ENCODE peak calls at places on chromosomes 4 and X, in nine cellular contexts. F, B, U, N, Z, D, E, R and G are unnamed samples.

GRCh38 chrX:112081781-112082482 is 644 bp downstream of the TRPC5 start:
- DNase-seq in B (no peak), Z (no peak), F (no peak), U (no peak), R (no peak), D (no peak), N (peak; percentile 60), E (no peak), G (no peak)

GRCh38 chrX:13598877-13599276 is 29.5 kb downstream of the EGFL6 start:
- DNase-seq in N (peak; percentile 28), D (peak; percentile 5), B (no peak), Z (no peak), F (no peak), U (peak; percentile 1), E (peak; percentile 9), R (no peak), G (no peak)

GRCh38 chr4:176339936-176340761 is 20.4 kb downstream of the SPCS3 start:
- DNase-seq in U (peak; percentile 32), D (no peak), Z (no peak), E (no peak), F (no peak), R (no peak), N (no peak), B (no peak), G (no peak)

GRCh38 chr4:174278467-174278866 is 5.0 kb downstream of the FBXO8 start:
- DNase-seq in R (no peak), D (no peak), Z (no peak), B (no peak), U (no peak), F (no peak), N (no peak), E (no peak), G (no peak)

GRCh38 chrX:13669246-13669689 is 16.3 kb downstream of the TCEANC start:
- DNase-seq in B (peak; percentile 90), D (peak; percentile 28), Z (no peak), F (peak; percentile 82), R (peak; percentile 82), E (peak; percentile 49), N (no peak), U (peak; percentile 53), G (peak; percentile 84)

GRCh38 chr4:145625677-145626622 is 6.8 kb downstream of the MMAA start:
- DNase-seq in D (no peak), N (no peak), E (no peak), F (no peak), R (no peak), Z (no peak), U (no peak), B (no peak), G (no peak)

GRCh38 chrX:23333842-23334535 is 660 bp upstream of the PTCHD1 start:
- DNase-seq in B (no peak), Z (no peak), D (no peak), E (no peak), N (peak; percentile 63), F (peak; percentile 71), U (no peak), R (peak; percentile 17), G (no peak)

GRCh38 chrX:126557151-126557550 is 4.5 kb upstream of the DCAF12L1 start:
- DNase-seq in Z (no peak), F (no peak), R (no peak), B (no peak), N (no peak), E (no peak), D (no peak), U (peak; percentile 69), G (no peak)

GRCh38 chrX:42533761-42534160 is 244.2 kb downstream of the PPP1R2C start:
- DNase-seq in U (no peak), B (no peak), D (no peak), R (no peak), E (no peak), Z (no peak), F (no peak), N (no peak), G (no peak)

GRCh38 chr4:118758293-118758692 is 73.1 kb downstream of the METTL14 start:
- DNase-seq in N (no peak), F (no peak), E (no peak), D (no peak), B (no peak), Z (no peak), R (no peak), U (no peak), G (no peak)

GRCh38 chr4:164081371-164081770 is 586.9 kb downstream of the TMA16 start:
- DNase-seq in N (peak; percentile 19), E (no peak), Z (no peak), D (no peak), B (no peak), R (no peak), F (no peak), U (no peak), G (no peak)

GRCh38 chr4:74266081-74266480 is 42.2 kb upstream of the EPGN start:
- DNase-seq in E (no peak), B (no peak), Z (no peak), U (no peak), F (no peak), D (no peak), N (no peak), R (no peak), G (no peak)

GRCh38 chrX:136941396-136942337 is 61.1 kb upstream of the RBMX start:
- DNase-seq in B (no peak), D (no peak), F (no peak), R (no peak), N (no peak), Z (no peak), U (no peak), E (no peak), G (no peak)

GRCh38 chr4:26141101-26141830 is 179.5 kb upstream of the RBPJ start:
- DNase-seq in E (no peak), R (no peak), F (no peak), Z (no peak), U (no peak), N (no peak), B (no peak), D (no peak), G (no peak)

GRCh38 chrX:74321191-74321590 is 17.2 kb downstream of the ZCCHC13 start:
- DNase-seq in R (no peak), E (no peak), F (no peak), N (no peak), B (no peak), D (no peak), U (no peak), Z (no peak), G (no peak)

GRCh38 chr4:84189138-84189537 is 310.0 kb downstream of the NKX6-1 start:
- DNase-seq in E (no peak), U (no peak), F (no peak), D (no peak), Z (no peak), N (no peak), B (no peak), R (no peak), G (no peak)

GRCh38 chr4:94410678-94411206 is 41.0 kb upstream of the PDLIM5 start:
- DNase-seq in D (no peak), F (peak; percentile 91), B (no peak), E (no peak), Z (no peak), R (peak; percentile 10), N (no peak), U (no peak), G (no peak)

GRCh38 chr4:7435411-7436095 is 823 bp upstream of the PSAPL1 start:
- DNase-seq in E (no peak), D (no peak), F (no peak), Z (no peak), B (no peak), N (no peak), U (no peak), R (no peak), G (peak; percentile 42)

GRCh38 chrX:38327007-38327774 is at the start of gene RPGR:
- DNase-seq in D (peak; percentile 95), U (peak; percentile 93), F (peak; percentile 97), Z (peak; percentile 94), B (peak; percentile 79), E (peak; percentile 91), N (peak; percentile 91), R (peak; percentile 95), G (peak; percentile 93)

GRCh38 chrX:38327775-38328081 is 419 bp upstream of the RPGR start:
- DNase-seq in R (no peak), Z (no peak), U (no peak), D (no peak), E (no peak), F (no peak), B (no peak), N (no peak), G (no peak)

GRCh38 chrX:38320819-38321218 is 6.5 kb downstream of the RPGR start:
- DNase-seq in N (no peak), R (no peak), Z (no peak), B (no peak), F (no peak), U (no peak), D (no peak), E (no peak), G (no peak)

DNA sequence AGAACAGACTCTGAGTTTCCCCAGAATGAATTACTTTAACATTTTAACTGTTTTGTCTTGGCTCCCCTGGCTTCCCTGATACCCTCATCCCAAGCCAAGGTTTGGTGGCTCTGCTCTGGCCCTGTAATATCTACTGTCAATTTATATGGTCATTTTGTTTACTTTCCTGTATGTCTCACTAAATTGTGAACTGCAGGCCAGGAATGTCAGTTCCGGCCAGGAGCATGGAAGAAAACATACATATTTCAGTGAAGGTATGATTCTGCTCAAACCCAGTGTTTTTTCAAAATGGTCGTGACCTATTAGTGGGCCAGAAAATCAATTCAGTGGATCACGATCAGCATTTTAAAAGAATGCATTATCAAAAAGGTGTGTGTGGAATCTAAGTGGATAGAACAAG is 1.2 kb downstream of the RPGR start:
- DNase-seq in Z (no peak), D (no peak), R (no peak), B (no peak), N (no peak), E (no peak), F (no peak), U (peak; percentile 44), G (no peak)
- H3K4me3 ChIP-seq in Z (peak overlapping the region; percentile 75), D (peak overlapping the region; percentile 64), R (peak overlapping the region; percentile 57), B (peak overlapping the region; percentile 67), N (peak overlapping the region; percentile 71), E (peak overlapping the region; percentile 93), F (peak overlapping the region; percentile 65), U (peak overlapping the region; percentile 93), G (peak overlapping the region; percentile 66)

GRCh38 chr4:107640157-107640556 is 79.9 kb downstream of the PAPSS1 start:
- DNase-seq in E (no peak), R (no peak), N (no peak), U (peak; percentile 6), D (no peak), B (no peak), Z (no peak), F (no peak), G (no peak)
- TF ChIP-seq POLR2AphosphoS5 in E (no peak), R (no peak), N (no peak), U (no peak), D (no peak), B (no peak), Z (no peak), F (no peak), G (no peak)

GRCh38 chr4:60088803-60089202 is 1111.3 kb upstream of the ADGRL3 start:
- DNase-seq in B (no peak), Z (no peak), R (no peak), F (no peak), N (peak; percentile 47), D (no peak), U (no peak), E (no peak), G (no peak)

GRCh38 chr4:60089546-60090273 is 1110.4 kb upstream of the ADGRL3 start:
- DNase-seq in N (peak; percentile 46), U (no peak), F (no peak), R (no peak), Z (no peak), D (no peak), B (no peak), E (no peak), G (no peak)
- H3K4me3 ChIP-seq in N (peak overlapping the region; percentile 14), U (no peak overlapping the region), F (no peak overlapping the region), R (no peak overlapping the region), Z (no peak overlapping the region), D (no peak overlapping the region), B (no peak overlapping the region), E (no peak overlapping the region), G (no peak overlapping the region)

GRCh38 chr4:154491731-154492249 is at the start of gene DCHS2:
- DNase-seq in N (peak; percentile 80), F (peak; percentile 78), Z (peak; percentile 88), D (no peak), U (no peak), R (peak; percentile 24), E (peak; percentile 79), B (no peak), G (no peak)
- TF ChIP-seq POLR2AphosphoS5 in N (peak; percentile 67), F (peak; percentile 35), Z (no peak), D (no peak), U (no peak), R (no peak), E (no peak), B (no peak), G (no peak)